ENCODE peak calls at places on chromosomes 5 and 9, in five cellular contexts. U is activated naive CD4-positive, alpha-beta T cell treated with anti-CD3 and anti-CD28 coated beads, Interleukin-2, amount 50 U/mL, for 16 hours; N is left colon; W is stimulated activated CD8-positive, alpha-beta memory T cell treated with anti-CD3 and anti-CD28 coated beads, Interleukin-15, amount 100 ng/mL, for 48 hours; H is epithelial cell of prostate. Q is an unnamed sample.

GRCh38 chr5:36305571-36306326 is 4.0 kb upstream of the RANBP3L start:
- DNase-seq in U (peak; percentile 17), N (peak; percentile 33), W (no peak), H (no peak), Q (peak; percentile 24)

GRCh38 chr5:126030698-126031097 is 392.5 kb upstream of the GRAMD2B start:
- DNase-seq in U (no peak), N (no peak), W (no peak), H (no peak), Q (no peak)

GRCh38 chr5:102554728-102555127 is 55.9 kb upstream of the SLCO6A1 start:
- DNase-seq in U (no peak), N (no peak), W (no peak), H (no peak), Q (no peak)

GRCh38 chr9:89740722-89741121 is 135.9 kb downstream of the GADD45G start:
- DNase-seq in U (no peak), N (no peak), W (peak; percentile 11), H (no peak), Q (no peak)

GRCh38 chr5:84791153-84791552 is 406.5 kb upstream of the EDIL3 start:
- DNase-seq in U (no peak), N (no peak), W (no peak), H (no peak), Q (no peak)

GRCh38 chr9:127089639-127090081 is 32.8 kb downstream of the ANGPTL2 start:
- DNase-seq in U (no peak), N (no peak), W (no peak), H (no peak), Q (no peak)

GRCh38 chr5:10406636-10407035 is 35.0 kb upstream of the ROPN1L start:
- DNase-seq in U (no peak), N (no peak), W (no peak), H (no peak), Q (no peak)

GRCh38 chr5:96031811-96032261 is 70.2 kb upstream of the ELL2 start:
- DNase-seq in U (no peak), N (no peak), W (no peak), H (peak; percentile 64), Q (peak; percentile 76)

GRCh38 chr9:15509931-15510788 is 610 bp downstream of the PSIP1 start:
- DNase-seq in U (peak; percentile 68), N (peak; percentile 35), W (peak; percentile 43), H (no peak), Q (no peak)

GRCh38 chr5:144135113-144135762 is 35.2 kb downstream of the YIPF5 start:
- DNase-seq in U (no peak), N (no peak), W (no peak), H (no peak), Q (no peak)

GRCh38 chr5:88502179-88503064 is 233.8 kb upstream of the TMEM161B start:
- DNase-seq in U (no peak), N (no peak), W (no peak), H (no peak), Q (no peak)

GRCh38 chr9:88418025-88418424 is 29.8 kb downstream of the SPIN1 start:
- DNase-seq in U (no peak), N (no peak), W (no peak), H (no peak), Q (no peak)

GRCh38 chr5:35859101-35859661 is 2.5 kb downstream of the IL7R start:
- DNase-seq in U (no peak), N (no peak), W (no peak), H (no peak), Q (no peak)

GRCh38 chr9:69570091-69570451 is 102.1 kb downstream of the APBA1 start:
- DNase-seq in U (no peak), N (no peak), W (no peak), H (no peak), Q (no peak)

GRCh38 chr5:158013939-158014338 is 155.0 kb upstream of the CLINT1 start:
- DNase-seq in U (no peak), N (no peak), W (no peak), H (no peak), Q (no peak)

GRCh38 chr5:139631520-139632165 is 16.5 kb upstream of the CXXC5 start:
- DNase-seq in U (no peak), N (no peak), W (no peak), H (no peak), Q (no peak)

GRCh38 chr5:6760636-6761035 is 47.4 kb downstream of the TENT4A start:
- DNase-seq in U (no peak), N (no peak), W (no peak), H (no peak), Q (no peak)

GRCh38 chr9:114184071-114184470 is 28.7 kb downstream of the COL27A1 start:
- DNase-seq in U (no peak), N (no peak), W (no peak), H (no peak), Q (no peak)

Q was measured in RCC 7860.